ENCODE peak calls at places on chromosomes 5 and 9, in eight cellular contexts. One of them, this sample, is unnamed.

GRCh38 chr5:91291628-91292569 is 91.2 kb downstream of the ARRDC3 start:
- DNase-seq in CD4-positive, alpha-beta T cell: no peak
- DNase-seq in LHCN-M2: no peak
- DNase-seq in HTR-8/SVneo: no peak
- DNase-seq in spleen: no peak
- DNase-seq in SK-MEL-5: no peak
- DNase-seq in naive thymus-derived CD8-positive, alpha-beta T cell: no peak
- DNase-seq in stimulated activated CD8-positive, alpha-beta memory T cell treated with anti-CD3 and anti-CD28 coated beads, Interleukin-2, amount 100 ng/mL, for 48 hours: no peak
- DNase-seq in this sample: no peak

GRCh38 chr9:73806876-73807275 is 655.2 kb downstream of the ANXA1 start:
- DNase-seq in SK-MEL-5: no peak
- DNase-seq in naive thymus-derived CD8-positive, alpha-beta T cell: no peak
- DNase-seq in stimulated activated CD8-positive, alpha-beta memory T cell treated with anti-CD3 and anti-CD28 coated beads, Interleukin-2, amount 100 ng/mL, for 48 hours: no peak
- DNase-seq in spleen: no peak
- DNase-seq in HTR-8/SVneo: no peak
- DNase-seq in CD4-positive, alpha-beta T cell: no peak
- DNase-seq in LHCN-M2: no peak
- DNase-seq in this sample: no peak

GRCh38 chr5:73751254-73751914 is 125.4 kb downstream of the ARHGEF28 start:
- DNase-seq in SK-MEL-5: no peak
- DNase-seq in HTR-8/SVneo: no peak
- DNase-seq in LHCN-M2: no peak
- DNase-seq in CD4-positive, alpha-beta T cell: no peak
- DNase-seq in spleen: no peak
- DNase-seq in stimulated activated CD8-positive, alpha-beta memory T cell treated with anti-CD3 and anti-CD28 coated beads, Interleukin-2, amount 100 ng/mL, for 48 hours: no peak
- DNase-seq in naive thymus-derived CD8-positive, alpha-beta T cell: no peak
- DNase-seq in this sample: no peak

GRCh38 chr9:20363233-20363632 is 259.1 kb downstream of the MLLT3 start:
- DNase-seq in spleen: no peak
- DNase-seq in CD4-positive, alpha-beta T cell: no peak
- DNase-seq in HTR-8/SVneo: no peak
- DNase-seq in LHCN-M2: no peak
- DNase-seq in SK-MEL-5: no peak
- DNase-seq in stimulated activated CD8-positive, alpha-beta memory T cell treated with anti-CD3 and anti-CD28 coated beads, Interleukin-2, amount 100 ng/mL, for 48 hours: no peak
- DNase-seq in naive thymus-derived CD8-positive, alpha-beta T cell: no peak
- DNase-seq in this sample: no peak

GRCh38 chr5:159187674-159188164 is 21.6 kb downstream of the RNF145 start:
- DNase-seq in naive thymus-derived CD8-positive, alpha-beta T cell: no peak
- DNase-seq in stimulated activated CD8-positive, alpha-beta memory T cell treated with anti-CD3 and anti-CD28 coated beads, Interleukin-2, amount 100 ng/mL, for 48 hours: no peak
- DNase-seq in HTR-8/SVneo: no peak
- DNase-seq in LHCN-M2: no peak
- DNase-seq in CD4-positive, alpha-beta T cell: no peak
- DNase-seq in spleen: no peak
- DNase-seq in SK-MEL-5: no peak
- DNase-seq in this sample: no peak

GRCh38 chr9:125400725-125401124 is 139.1 kb downstream of the GAPVD1 start:
- DNase-seq in CD4-positive, alpha-beta T cell: no peak
- DNase-seq in naive thymus-derived CD8-positive, alpha-beta T cell: no peak
- DNase-seq in stimulated activated CD8-positive, alpha-beta memory T cell treated with anti-CD3 and anti-CD28 coated beads, Interleukin-2, amount 100 ng/mL, for 48 hours: no peak
- DNase-seq in LHCN-M2: no peak
- DNase-seq in SK-MEL-5: no peak
- DNase-seq in HTR-8/SVneo: no peak
- DNase-seq in spleen: no peak
- DNase-seq in this sample: no peak

GRCh38 chr9:121650220-121651013 is 1.0 kb upstream of the DAB2IP start:
- DNase-seq in CD4-positive, alpha-beta T cell: no peak
- DNase-seq in stimulated activated CD8-positive, alpha-beta memory T cell treated with anti-CD3 and anti-CD28 coated beads, Interleukin-2, amount 100 ng/mL, for 48 hours: peak; percentile 21
- DNase-seq in naive thymus-derived CD8-positive, alpha-beta T cell: no peak
- DNase-seq in SK-MEL-5: no peak
- DNase-seq in spleen: peak; percentile 73
- DNase-seq in HTR-8/SVneo: peak; percentile 62
- DNase-seq in LHCN-M2: no peak
- DNase-seq in this sample: no peak

GRCh38 chr5:149959406-149960236 is 937 bp upstream of the SLC26A2 start:
- DNase-seq in SK-MEL-5: peak; percentile 83
- DNase-seq in LHCN-M2: peak; percentile 78
- DNase-seq in CD4-positive, alpha-beta T cell: peak; percentile 15
- DNase-seq in stimulated activated CD8-positive, alpha-beta memory T cell treated with anti-CD3 and anti-CD28 coated beads, Interleukin-2, amount 100 ng/mL, for 48 hours: peak; percentile 5
- DNase-seq in spleen: no peak
- DNase-seq in naive thymus-derived CD8-positive, alpha-beta T cell: peak; percentile 19
- DNase-seq in HTR-8/SVneo: peak; percentile 68
- DNase-seq in this sample: peak; percentile 57

GRCh38 chr9:2701070-2701469 is 16.2 kb upstream of the KCNV2 start:
- DNase-seq in stimulated activated CD8-positive, alpha-beta memory T cell treated with anti-CD3 and anti-CD28 coated beads, Interleukin-2, amount 100 ng/mL, for 48 hours: no peak
- DNase-seq in naive thymus-derived CD8-positive, alpha-beta T cell: no peak
- DNase-seq in CD4-positive, alpha-beta T cell: no peak
- DNase-seq in HTR-8/SVneo: no peak
- DNase-seq in spleen: no peak
- DNase-seq in LHCN-M2: no peak
- DNase-seq in SK-MEL-5: no peak
- DNase-seq in this sample: no peak

GRCh38 chr9:106403081-106403480 is 459.9 kb upstream of the ZNF462 start:
- DNase-seq in spleen: no peak
- DNase-seq in SK-MEL-5: no peak
- DNase-seq in LHCN-M2: no peak
- DNase-seq in naive thymus-derived CD8-positive, alpha-beta T cell: no peak
- DNase-seq in HTR-8/SVneo: no peak
- DNase-seq in stimulated activated CD8-positive, alpha-beta memory T cell treated with anti-CD3 and anti-CD28 coated beads, Interleukin-2, amount 100 ng/mL, for 48 hours: no peak
- DNase-seq in CD4-positive, alpha-beta T cell: no peak
- DNase-seq in this sample: no peak

GRCh38 chr5:43699910-43700309 is 96.9 kb downstream of the NNT start:
- DNase-seq in spleen: no peak
- DNase-seq in CD4-positive, alpha-beta T cell: no peak
- DNase-seq in stimulated activated CD8-positive, alpha-beta memory T cell treated with anti-CD3 and anti-CD28 coated beads, Interleukin-2, amount 100 ng/mL, for 48 hours: no peak
- DNase-seq in SK-MEL-5: no peak
- DNase-seq in naive thymus-derived CD8-positive, alpha-beta T cell: no peak
- DNase-seq in HTR-8/SVneo: no peak
- DNase-seq in LHCN-M2: no peak
- DNase-seq in this sample: no peak

GRCh38 chr5:135978212-135978631 is 23.4 kb upstream of the LECT2 start:
- DNase-seq in LHCN-M2: no peak
- DNase-seq in HTR-8/SVneo: no peak
- DNase-seq in stimulated activated CD8-positive, alpha-beta memory T cell treated with anti-CD3 and anti-CD28 coated beads, Interleukin-2, amount 100 ng/mL, for 48 hours: no peak
- DNase-seq in SK-MEL-5: no peak
- DNase-seq in naive thymus-derived CD8-positive, alpha-beta T cell: no peak
- DNase-seq in CD4-positive, alpha-beta T cell: no peak
- DNase-seq in spleen: no peak
- DNase-seq in this sample: no peak

GRCh38 chr5:142658278-142658677 is 27.6 kb downstream of the FGF1 start:
- DNase-seq in spleen: no peak
- DNase-seq in HTR-8/SVneo: no peak
- DNase-seq in SK-MEL-5: no peak
- DNase-seq in naive thymus-derived CD8-positive, alpha-beta T cell: no peak
- DNase-seq in LHCN-M2: no peak
- DNase-seq in stimulated activated CD8-positive, alpha-beta memory T cell treated with anti-CD3 and anti-CD28 coated beads, Interleukin-2, amount 100 ng/mL, for 48 hours: no peak
- DNase-seq in CD4-positive, alpha-beta T cell: no peak
- DNase-seq in this sample: no peak

GRCh38 chr9:107600060-107600573 is 110.5 kb upstream of the KLF4 start:
- DNase-seq in naive thymus-derived CD8-positive, alpha-beta T cell: no peak
- DNase-seq in LHCN-M2: no peak
- DNase-seq in stimulated activated CD8-positive, alpha-beta memory T cell treated with anti-CD3 and anti-CD28 coated beads, Interleukin-2, amount 100 ng/mL, for 48 hours: no peak
- DNase-seq in CD4-positive, alpha-beta T cell: no peak
- DNase-seq in spleen: no peak
- DNase-seq in HTR-8/SVneo: no peak
- DNase-seq in SK-MEL-5: no peak
- DNase-seq in this sample: no peak

GRCh38 chr5:106489004-106489403 is 1181.7 kb downstream of the EFNA5 start:
- DNase-seq in HTR-8/SVneo: no peak
- DNase-seq in spleen: no peak
- DNase-seq in naive thymus-derived CD8-positive, alpha-beta T cell: no peak
- DNase-seq in stimulated activated CD8-positive, alpha-beta memory T cell treated with anti-CD3 and anti-CD28 coated beads, Interleukin-2, amount 100 ng/mL, for 48 hours: no peak
- DNase-seq in SK-MEL-5: no peak
- DNase-seq in CD4-positive, alpha-beta T cell: no peak
- DNase-seq in LHCN-M2: no peak
- DNase-seq in this sample: no peak

GRCh38 chr9:96047741-96048115 is 172.2 kb downstream of the ERCC6L2 start:
- DNase-seq in naive thymus-derived CD8-positive, alpha-beta T cell: no peak
- DNase-seq in SK-MEL-5: no peak
- DNase-seq in HTR-8/SVneo: no peak
- DNase-seq in stimulated activated CD8-positive, alpha-beta memory T cell treated with anti-CD3 and anti-CD28 coated beads, Interleukin-2, amount 100 ng/mL, for 48 hours: no peak
- DNase-seq in spleen: peak; percentile 58
- DNase-seq in CD4-positive, alpha-beta T cell: no peak
- DNase-seq in LHCN-M2: no peak
- DNase-seq in this sample: no peak

GRCh38 chr9:86503926-86504325 is 149.7 kb upstream of the TUT7 start:
- DNase-seq in stimulated activated CD8-positive, alpha-beta memory T cell treated with anti-CD3 and anti-CD28 coated beads, Interleukin-2, amount 100 ng/mL, for 48 hours: no peak
- DNase-seq in spleen: no peak
- DNase-seq in SK-MEL-5: no peak
- DNase-seq in LHCN-M2: no peak
- DNase-seq in naive thymus-derived CD8-positive, alpha-beta T cell: no peak
- DNase-seq in CD4-positive, alpha-beta T cell: no peak
- DNase-seq in HTR-8/SVneo: no peak
- DNase-seq in this sample: no peak

GRCh38 chr5:28344803-28345433 is 1306.5 kb upstream of the CDH9 start:
- DNase-seq in CD4-positive, alpha-beta T cell: no peak
- DNase-seq in HTR-8/SVneo: peak; percentile 21
- DNase-seq in naive thymus-derived CD8-positive, alpha-beta T cell: no peak
- DNase-seq in SK-MEL-5: peak; percentile 88
- DNase-seq in stimulated activated CD8-positive, alpha-beta memory T cell treated with anti-CD3 and anti-CD28 coated beads, Interleukin-2, amount 100 ng/mL, for 48 hours: no peak
- DNase-seq in spleen: no peak
- DNase-seq in LHCN-M2: peak; percentile 43
- DNase-seq in this sample: no peak

GRCh38 chr5:141647242-141647641 is 4.0 kb downstream of the FCHSD1 start:
- DNase-seq in LHCN-M2: no peak
- DNase-seq in HTR-8/SVneo: no peak
- DNase-seq in spleen: no peak
- DNase-seq in stimulated activated CD8-positive, alpha-beta memory T cell treated with anti-CD3 and anti-CD28 coated beads, Interleukin-2, amount 100 ng/mL, for 48 hours: no peak
- DNase-seq in naive thymus-derived CD8-positive, alpha-beta T cell: no peak
- DNase-seq in SK-MEL-5: no peak
- DNase-seq in CD4-positive, alpha-beta T cell: no peak
- DNase-seq in this sample: no peak

GRCh38 chr9:133991211-133991921 is 758 bp downstream of the VAV2 start:
- DNase-seq in naive thymus-derived CD8-positive, alpha-beta T cell: no peak
- DNase-seq in LHCN-M2: no peak
- DNase-seq in spleen: peak; percentile 79
- DNase-seq in SK-MEL-5: no peak
- DNase-seq in CD4-positive, alpha-beta T cell: no peak
- DNase-seq in stimulated activated CD8-positive, alpha-beta memory T cell treated with anti-CD3 and anti-CD28 coated beads, Interleukin-2, amount 100 ng/mL, for 48 hours: no peak
- DNase-seq in HTR-8/SVneo: no peak
- DNase-seq in this sample: peak; percentile 51

GRCh38 chr5:13115476-13115875 is 829.0 kb downstream of the DNAH5 start:
- DNase-seq in SK-MEL-5: no peak
- DNase-seq in HTR-8/SVneo: no peak
- DNase-seq in LHCN-M2: no peak
- DNase-seq in spleen: no peak
- DNase-seq in stimulated activated CD8-positive, alpha-beta memory T cell treated with anti-CD3 and anti-CD28 coated beads, Interleukin-2, amount 100 ng/mL, for 48 hours: no peak
- DNase-seq in naive thymus-derived CD8-positive, alpha-beta T cell: no peak
- DNase-seq in CD4-positive, alpha-beta T cell: no peak
- DNase-seq in this sample: no peak

GRCh38 chr5:178119915-178120660 is 6.8 kb downstream of the N4BP3 start:
- DNase-seq in SK-MEL-5: no peak
- DNase-seq in naive thymus-derived CD8-positive, alpha-beta T cell: no peak
- DNase-seq in CD4-positive, alpha-beta T cell: no peak
- DNase-seq in stimulated activated CD8-positive, alpha-beta memory T cell treated with anti-CD3 and anti-CD28 coated beads, Interleukin-2, amount 100 ng/mL, for 48 hours: no peak
- DNase-seq in HTR-8/SVneo: no peak
- DNase-seq in spleen: no peak
- DNase-seq in LHCN-M2: no peak
- DNase-seq in this sample: no peak

GRCh38 chr5:80864109-80864508 is 96.1 kb upstream of the RASGRF2 start:
- DNase-seq in stimulated activated CD8-positive, alpha-beta memory T cell treated with anti-CD3 and anti-CD28 coated beads, Interleukin-2, amount 100 ng/mL, for 48 hours: no peak
- DNase-seq in HTR-8/SVneo: no peak
- DNase-seq in CD4-positive, alpha-beta T cell: no peak
- DNase-seq in spleen: no peak
- DNase-seq in SK-MEL-5: no peak
- DNase-seq in LHCN-M2: no peak
- DNase-seq in naive thymus-derived CD8-positive, alpha-beta T cell: no peak
- DNase-seq in this sample: no peak

GRCh38 chr5:26415987-26416386 is 622.4 kb downstream of the CDH9 start:
- DNase-seq in HTR-8/SVneo: no peak
- DNase-seq in SK-MEL-5: no peak
- DNase-seq in LHCN-M2: no peak
- DNase-seq in spleen: peak; percentile 67
- DNase-seq in stimulated activated CD8-positive, alpha-beta memory T cell treated with anti-CD3 and anti-CD28 coated beads, Interleukin-2, amount 100 ng/mL, for 48 hours: no peak
- DNase-seq in naive thymus-derived CD8-positive, alpha-beta T cell: no peak
- DNase-seq in CD4-positive, alpha-beta T cell: no peak
- DNase-seq in this sample: no peak

This sample was measured in B cell.